ENCODE peak calls at places on chromosomes 1 and 21, in five cellular contexts. One of them, this sample, is unnamed.

GRCh38 chr1:205003358-205004145 is 39.5 kb upstream of the CNTN2 start:
- DNase-seq in endothelial cell: no peak
- DNase-seq in T1000: no peak
- DNase-seq in AG10803: no peak
- DNase-seq in activated naive CD4-positive, alpha-beta T cell: no peak
- DNase-seq in this sample: no peak

GRCh38 chr1:93905051-93905450 is 4.2 kb downstream of the GCLM start:
- DNase-seq in endothelial cell: no peak
- DNase-seq in T1000: no peak
- DNase-seq in activated naive CD4-positive, alpha-beta T cell: no peak
- DNase-seq in AG10803: no peak
- DNase-seq in this sample: no peak

GRCh38 chr21:43734830-43735229 is 15.9 kb downstream of the PDXK start:
- DNase-seq in activated naive CD4-positive, alpha-beta T cell: no peak
- DNase-seq in AG10803: peak
- DNase-seq in T1000: no peak
- DNase-seq in endothelial cell: no peak
- DNase-seq in this sample: no peak

GRCh38 chr1:109930252-109930993 is 19.8 kb downstream of the CSF1 start:
- DNase-seq in T1000: no peak
- DNase-seq in AG10803: no peak
- DNase-seq in endothelial cell: no peak
- DNase-seq in activated naive CD4-positive, alpha-beta T cell: no peak
- DNase-seq in this sample: no peak

GRCh38 chr1:204081791-204082513 is 9.0 kb downstream of the SOX13 start:
- DNase-seq in AG10803: no peak
- DNase-seq in activated naive CD4-positive, alpha-beta T cell: no peak
- DNase-seq in T1000: no peak
- DNase-seq in endothelial cell: no peak
- DNase-seq in this sample: no peak

GRCh38 chr1:163119707-163120106 is 50.5 kb downstream of the RGS4 start:
- DNase-seq in AG10803: no peak
- DNase-seq in endothelial cell: no peak
- DNase-seq in activated naive CD4-positive, alpha-beta T cell: no peak
- DNase-seq in T1000: no peak
- DNase-seq in this sample: no peak

GRCh38 chr1:46622341-46622740 is 5.7 kb upstream of the MOB3C start:
- DNase-seq in T1000: peak
- DNase-seq in endothelial cell: peak
- DNase-seq in AG10803: peak
- DNase-seq in activated naive CD4-positive, alpha-beta T cell: no peak
- DNase-seq in this sample: no peak

GRCh38 chr1:102100666-102101065 is 103.9 kb upstream of the OLFM3 start:
- DNase-seq in activated naive CD4-positive, alpha-beta T cell: no peak
- DNase-seq in AG10803: no peak
- DNase-seq in T1000: no peak
- DNase-seq in endothelial cell: no peak
- DNase-seq in this sample: no peak

GRCh38 chr1:196400478-196401453 is 207.5 kb downstream of the KCNT2 start:
- DNase-seq in activated naive CD4-positive, alpha-beta T cell: no peak
- DNase-seq in endothelial cell: peak
- DNase-seq in AG10803: peak
- DNase-seq in T1000: no peak
- DNase-seq in this sample: no peak

GRCh38 chr1:190453550-190453949 is 24.1 kb downstream of the BRINP3 start:
- DNase-seq in activated naive CD4-positive, alpha-beta T cell: no peak
- DNase-seq in endothelial cell: no peak
- DNase-seq in AG10803: no peak
- DNase-seq in T1000: no peak
- DNase-seq in this sample: no peak

GRCh38 chr1:6795661-6796060 is 10.4 kb downstream of the CAMTA1 start:
- DNase-seq in activated naive CD4-positive, alpha-beta T cell: no peak
- DNase-seq in T1000: no peak
- DNase-seq in AG10803: peak
- DNase-seq in endothelial cell: no peak
- DNase-seq in this sample: no peak

GRCh38 chr1:16420719-16421118 is 16.5 kb downstream of the SPATA21 start:
- DNase-seq in T1000: no peak
- DNase-seq in activated naive CD4-positive, alpha-beta T cell: no peak
- DNase-seq in endothelial cell: no peak
- DNase-seq in AG10803: no peak
- DNase-seq in this sample: peak

GRCh38 chr1:233477359-233477758 is 136.5 kb upstream of the KCNK1 start:
- DNase-seq in AG10803: no peak
- DNase-seq in endothelial cell: no peak
- DNase-seq in activated naive CD4-positive, alpha-beta T cell: no peak
- DNase-seq in T1000: no peak
- DNase-seq in this sample: no peak

GRCh38 chr1:119132179-119132578 is 8.3 kb downstream of the WARS2 start:
- DNase-seq in AG10803: no peak
- DNase-seq in activated naive CD4-positive, alpha-beta T cell: no peak
- DNase-seq in endothelial cell: no peak
- DNase-seq in T1000: no peak
- DNase-seq in this sample: no peak

GRCh38 chr1:168706376-168706995 is 22.5 kb downstream of the DPT start:
- DNase-seq in T1000: no peak
- DNase-seq in AG10803: no peak
- DNase-seq in endothelial cell: no peak
- DNase-seq in activated naive CD4-positive, alpha-beta T cell: no peak
- DNase-seq in this sample: no peak

GRCh38 chr1:165543651-165544452 is at the start of gene LRRC52:
- DNase-seq in activated naive CD4-positive, alpha-beta T cell: no peak
- DNase-seq in T1000: no peak
- DNase-seq in AG10803: no peak
- DNase-seq in endothelial cell: no peak
- DNase-seq in this sample: no peak

GRCh38 chr1:6631058-6631457 is 6.4 kb downstream of the THAP3 start:
- DNase-seq in endothelial cell: no peak
- DNase-seq in T1000: no peak
- DNase-seq in AG10803: no peak
- DNase-seq in activated naive CD4-positive, alpha-beta T cell: no peak
- DNase-seq in this sample: no peak

GRCh38 chr1:203640723-203641523 is 14.3 kb downstream of the ATP2B4 start:
- DNase-seq in T1000: no peak
- DNase-seq in AG10803: no peak
- DNase-seq in activated naive CD4-positive, alpha-beta T cell: no peak
- DNase-seq in endothelial cell: no peak
- DNase-seq in this sample: no peak

GRCh38 chr1:39205102-39205780 is 746 bp downstream of the MACF1 start:
- DNase-seq in AG10803: peak
- DNase-seq in T1000: peak
- DNase-seq in endothelial cell: no peak
- DNase-seq in activated naive CD4-positive, alpha-beta T cell: no peak
- DNase-seq in this sample: no peak

GRCh38 chr1:182917386-182917785 is 35.6 kb downstream of the SHCBP1L start:
- DNase-seq in endothelial cell: no peak
- DNase-seq in T1000: no peak
- DNase-seq in activated naive CD4-positive, alpha-beta T cell: no peak
- DNase-seq in AG10803: peak
- DNase-seq in this sample: no peak

This sample was measured in esophagus squamous epithelium.